ENCODE peak calls at places on chromosomes 1 and 21, in eight cellular contexts. K is activated effector memory CD4-positive, alpha-beta T cell treated with Interleukin-2 at 50 U/mL for 16 hours; F is immature natural killer cell; C is 8988T; A is neuronal stem cell; D is NCI-H2227 treated with DMSO at 0.1 percent for 48 hours; U is breast epithelium; Y is G401. W is an unnamed sample.
A peak's percentile ranks its signal among the peaks of the same experiment; 100 is the strongest.

GRCh38 chr21:45538381-45539045 is 3.7 kb downstream of the SLC19A1 start:
- DNase-seq in K (no peak), F (no peak), C (no peak), A (no peak), D (no peak), U (peak; percentile 37), Y (no peak), W (no peak)

GRCh38 chr1:207565546-207566468 is 69.8 kb downstream of the CR1 start:
- DNase-seq in K (no peak), F (no peak), C (no peak), A (no peak), D (no peak), U (no peak), Y (peak; percentile 23), W (no peak)

GRCh38 chr1:228228601-228229074 is 20.8 kb downstream of the OBSCN start:
- DNase-seq in K (no peak), F (no peak), C (no peak), A (no peak), D (no peak), U (no peak), Y (no peak), W (no peak)

GRCh38 chr1:115186871-115187270 is 97.6 kb upstream of the TSPAN2 start:
- DNase-seq in K (no peak), F (no peak), C (no peak), A (no peak), D (no peak), U (no peak), Y (no peak), W (no peak)

GRCh38 chr1:200258447-200259375 is 151.1 kb downstream of the ZNF281 start:
- DNase-seq in K (no peak), F (no peak), C (peak; percentile 19), A (no peak), D (no peak), U (no peak), Y (no peak), W (peak; percentile 71)

GRCh38 chr1:1021010-1021845 is 1.3 kb downstream of the AGRN start:
- DNase-seq in K (no peak), F (no peak), C (no peak), A (no peak), D (peak; percentile 32), U (peak; percentile 88), Y (no peak), W (no peak)

GRCh38 chr1:45512641-45513054 is 9.0 kb downstream of the PRDX1 start:
- DNase-seq in K (peak; percentile 26), F (peak; percentile 56), C (no peak), A (peak; percentile 54), D (peak; percentile 32), U (no peak), Y (peak; percentile 77), W (peak; percentile 77)

GRCh38 chr1:243731301-243731891 is 118.6 kb downstream of the AKT3 start:
- DNase-seq in K (no peak), F (no peak), C (no peak), A (no peak), D (no peak), U (no peak), Y (no peak), W (no peak)

GRCh38 chr1:179129702-179130473 is 48.0 kb downstream of the TOR3A start:
- DNase-seq in K (peak; percentile 23), F (peak; percentile 63), C (no peak), A (no peak), D (no peak), U (no peak), Y (no peak), W (peak; percentile 87)

GRCh38 chr1:8025061-8025670 is 943 bp downstream of the ERRFI1 start:
- DNase-seq in K (no peak), F (peak; percentile 10), C (no peak), A (no peak), D (peak; percentile 33), U (no peak), Y (peak; percentile 43), W (no peak)

GRCh38 chr1:198492872-198493271 is 47.6 kb downstream of the ATP6V1G3 start:
- DNase-seq in K (no peak), F (no peak), C (no peak), A (no peak), D (no peak), U (no peak), Y (no peak), W (no peak)

GRCh38 chr1:245754463-245754961 is 599.7 kb downstream of the KIF26B start:
- DNase-seq in K (no peak), F (no peak), C (no peak), A (no peak), D (no peak), U (no peak), Y (no peak), W (no peak)

GRCh38 chr1:224087358-224087757 is 26.6 kb upstream of the FBXO28 start:
- DNase-seq in K (no peak), F (no peak), C (no peak), A (no peak), D (peak; percentile 12), U (no peak), Y (no peak), W (no peak)

GRCh38 chr1:210541680-210542358 is 213.1 kb downstream of the HHAT start:
- DNase-seq in K (no peak), F (no peak), C (no peak), A (no peak), D (no peak), U (no peak), Y (no peak), W (no peak)

GRCh38 chr1:183039985-183040447 is 16.8 kb downstream of the LAMC1 start:
- DNase-seq in K (no peak), F (no peak), C (no peak), A (no peak), D (no peak), U (no peak), Y (peak; percentile 42), W (peak; percentile 54)

GRCh38 chr21:26769613-26770188 is 75.5 kb downstream of the ADAMTS1 start:
- DNase-seq in K (no peak), F (peak; percentile 33), C (no peak), A (no peak), D (no peak), U (no peak), Y (peak; percentile 45), W (peak; percentile 44)

GRCh38 chr1:47317841-47318240 is 3.9 kb upstream of the STIL start:
- DNase-seq in K (no peak), F (no peak), C (no peak), A (no peak), D (no peak), U (no peak), Y (no peak), W (no peak)

GRCh38 chr1:18357831-18358230 is 122.9 kb upstream of the KLHDC7A start:
- DNase-seq in K (no peak), F (no peak), C (no peak), A (no peak), D (no peak), U (no peak), Y (no peak), W (no peak)

GRCh38 chr1:94327001-94327685 is 89.8 kb upstream of the ARHGAP29 start:
- DNase-seq in K (no peak), F (no peak), C (no peak), A (peak; percentile 31), D (peak; percentile 7), U (no peak), Y (no peak), W (no peak)